ENCODE peak calls at places on chromosome 1, in eight cellular contexts. K, X, O, R, P, E, I and W are unnamed samples.

GRCh38 chr1:51378871-51379270 is 48.5 kb upstream of the TTC39A start:
- DNase-seq in E (no peak), P (no peak), K (no peak), R (no peak), I (no peak), O (no peak), X (no peak), W (no peak)

GRCh38 chr1:20604678-20605077 is 15.8 kb downstream of the CDA start:
- DNase-seq in O (no peak), R (no peak), E (no peak), P (no peak), X (no peak), K (no peak), I (peak; percentile 40), W (no peak)

GRCh38 chr1:69513621-69514020 is 54.1 kb upstream of the LRRC7 start:
- DNase-seq in P (peak; percentile 43), E (no peak), X (no peak), R (no peak), O (no peak), I (no peak), K (no peak), W (no peak)

GRCh38 chr1:245997471-245998258 is 509.4 kb downstream of the SMYD3 start:
- DNase-seq in R (no peak), K (no peak), I (no peak), E (peak; percentile 53), O (no peak), X (no peak), P (no peak), W (no peak)

GRCh38 chr1:61210435-61211012 is 128.2 kb downstream of the NFIA start:
- DNase-seq in X (no peak), I (no peak), K (no peak), P (no peak), O (no peak), E (no peak), R (no peak), W (no peak)

GRCh38 chr1:147541672-147542548 is 609 bp downstream of the BCL9 start:
- DNase-seq in P (peak; percentile 75), O (no peak), X (peak; percentile 5), K (peak; percentile 76), E (peak; percentile 48), I (peak; percentile 56), R (peak; percentile 25), W (peak; percentile 18)

GRCh38 chr1:27517907-27518718 is 28.1 kb upstream of the WASF2 start:
- DNase-seq in P (no peak), O (no peak), E (no peak), I (peak; percentile 93), X (no peak), K (no peak), R (no peak), W (no peak)

GRCh38 chr1:234874291-234875288 is 254.0 kb downstream of the TOMM20 start:
- DNase-seq in O (no peak), X (no peak), I (no peak), P (no peak), R (no peak), E (no peak), K (no peak), W (no peak)

GRCh38 chr1:246597340-246597739 is 31.1 kb downstream of the CNST start:
- DNase-seq in I (peak; percentile 85), E (peak; percentile 68), X (no peak), K (no peak), R (no peak), P (no peak), O (no peak), W (no peak)

GRCh38 chr1:206455681-206456344 is 14.5 kb upstream of the IKBKE start:
- DNase-seq in I (no peak), R (no peak), O (no peak), E (no peak), X (no peak), P (no peak), K (no peak), W (peak; percentile 26)

GRCh38 chr1:174433451-174433850 is 14.3 kb upstream of the GPR52 start:
- DNase-seq in E (no peak), R (no peak), O (no peak), P (peak; percentile 51), I (no peak), K (no peak), X (no peak), W (no peak)

GRCh38 chr1:60848583-60849188 is 233.7 kb upstream of the NFIA start:
- DNase-seq in R (peak; percentile 1), X (no peak), I (no peak), P (peak; percentile 77), K (no peak), O (no peak), E (no peak), W (no peak)

GRCh38 chr1:205913451-205914204 is 29.6 kb downstream of the SLC26A9 start:
- DNase-seq in E (peak; percentile 76), R (no peak), K (peak; percentile 55), I (no peak), X (no peak), P (no peak), O (no peak), W (no peak)

GRCh38 chr1:1003618-1004419 is 3.9 kb upstream of the HES4 start:
- DNase-seq in R (no peak), E (peak; percentile 20), O (no peak), P (no peak), I (no peak), X (no peak), K (no peak), W (no peak)

GRCh38 chr1:226481133-226481532 is 67.4 kb upstream of the STUM start:
- DNase-seq in I (no peak), R (no peak), K (no peak), P (no peak), O (no peak), X (no peak), E (no peak), W (no peak)

GRCh38 chr1:41811978-41812852 is 106.5 kb downstream of the HIVEP3 start:
- DNase-seq in E (peak; percentile 41), R (peak; percentile 50), O (peak; percentile 60), I (peak; percentile 55), X (peak; percentile 25), K (no peak), P (peak; percentile 82), W (peak; percentile 22)

GRCh38 chr1:58765016-58765415 is 18.8 kb downstream of the JUN start:
- DNase-seq in R (no peak), K (no peak), I (no peak), O (no peak), X (no peak), E (no peak), P (no peak), W (no peak)

GRCh38 chr1:241902376-241903067 is 54.5 kb downstream of the EXO1 start:
- DNase-seq in I (no peak), K (no peak), E (no peak), X (no peak), O (no peak), P (no peak), R (no peak), W (no peak)

GRCh38 chr1:57401671-57402070 is 22.2 kb downstream of the DAB1 start:
- DNase-seq in O (no peak), R (no peak), X (no peak), K (no peak), P (no peak), I (no peak), E (no peak), W (no peak)
- H3K4me1 ChIP-seq in O (no peaks in the 10 kb centered on the region), R (peaks cover 2% of the 10 kb centered on the region), X (no peaks in the 10 kb centered on the region), K (peaks cover 1% of the 10 kb centered on the region), P (peaks cover 4% of the 10 kb centered on the region), I (no peaks in the 10 kb centered on the region), E (no peaks in the 10 kb centered on the region), W (no peaks in the 10 kb centered on the region)

GRCh38 chr1:9321986-9322715 is 29.5 kb downstream of the SPSB1 start:
- DNase-seq in I (no peak), O (no peak), P (no peak), X (no peak), E (no peak), R (no peak), K (no peak), W (no peak)

GRCh38 chr1:9322845-9323244 is 30.2 kb downstream of the SPSB1 start:
- DNase-seq in K (no peak), X (no peak), P (no peak), E (peak; percentile 61), R (no peak), I (no peak), O (no peak), W (no peak)

GRCh38 chr1:9320520-9321479 is 28.1 kb downstream of the SPSB1 start:
- DNase-seq in P (no peak), O (no peak), K (no peak), I (no peak), R (no peak), E (no peak), X (no peak), W (no peak)

GRCh38 chr1:9319789-9320519 is 27.3 kb downstream of the SPSB1 start:
- DNase-seq in X (no peak), I (no peak), O (no peak), R (no peak), P (no peak), K (no peak), E (no peak), W (no peak)

DNA sequence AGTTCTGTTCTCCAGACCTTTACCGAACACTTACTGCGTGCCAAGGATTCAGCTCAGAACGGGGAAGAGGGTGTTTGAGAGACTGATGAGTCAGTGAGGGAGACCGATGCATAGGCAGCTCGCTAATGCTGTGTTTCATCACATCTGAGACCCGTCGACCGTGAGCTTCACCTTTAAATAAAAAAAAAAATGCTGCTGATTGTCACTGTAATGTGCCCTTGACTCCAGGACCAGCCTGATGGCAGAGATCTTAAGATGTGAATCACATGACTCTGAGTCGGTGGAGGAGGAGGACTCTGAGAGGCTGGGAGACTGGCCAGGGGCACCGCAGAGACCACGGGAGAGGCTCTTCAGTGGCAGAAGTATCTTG is 28.8 kb downstream of the SPSB1 start:
- DNase-seq in R (no peak), X (no peak), E (no peak), O (no peak), K (no peak), I (no peak), P (no peak), W (no peak)
- H3K4me1 ChIP-seq in R (peaks cover 37% of the 10 kb centered on the region), X (no peaks in the 10 kb centered on the region), E (peaks cover 59% of the 10 kb centered on the region), O (peaks cover 71% of the 10 kb centered on the region), K (peaks cover 50% of the 10 kb centered on the region), I (peaks cover 6% of the 10 kb centered on the region), P (peaks cover 57% of the 10 kb centered on the region), W (peaks cover 84% of the 10 kb centered on the region)

GRCh38 chr1:9557624-9558023 is 18.4 kb downstream of the SLC25A33 start:
- DNase-seq in X (no peak), P (no peak), E (no peak), R (no peak), I (no peak), O (no peak), K (no peak), W (no peak)
- H3K4me1 ChIP-seq in X (peaks cover 34% of the 10 kb centered on the region), P (peaks cover 41% of the 10 kb centered on the region), E (peaks cover 42% of the 10 kb centered on the region), R (no peaks in the 10 kb centered on the region), I (no peaks in the 10 kb centered on the region), O (peaks cover 20% of the 10 kb centered on the region), K (peaks cover 9% of the 10 kb centered on the region), W (no peaks in the 10 kb centered on the region)

DNA sequence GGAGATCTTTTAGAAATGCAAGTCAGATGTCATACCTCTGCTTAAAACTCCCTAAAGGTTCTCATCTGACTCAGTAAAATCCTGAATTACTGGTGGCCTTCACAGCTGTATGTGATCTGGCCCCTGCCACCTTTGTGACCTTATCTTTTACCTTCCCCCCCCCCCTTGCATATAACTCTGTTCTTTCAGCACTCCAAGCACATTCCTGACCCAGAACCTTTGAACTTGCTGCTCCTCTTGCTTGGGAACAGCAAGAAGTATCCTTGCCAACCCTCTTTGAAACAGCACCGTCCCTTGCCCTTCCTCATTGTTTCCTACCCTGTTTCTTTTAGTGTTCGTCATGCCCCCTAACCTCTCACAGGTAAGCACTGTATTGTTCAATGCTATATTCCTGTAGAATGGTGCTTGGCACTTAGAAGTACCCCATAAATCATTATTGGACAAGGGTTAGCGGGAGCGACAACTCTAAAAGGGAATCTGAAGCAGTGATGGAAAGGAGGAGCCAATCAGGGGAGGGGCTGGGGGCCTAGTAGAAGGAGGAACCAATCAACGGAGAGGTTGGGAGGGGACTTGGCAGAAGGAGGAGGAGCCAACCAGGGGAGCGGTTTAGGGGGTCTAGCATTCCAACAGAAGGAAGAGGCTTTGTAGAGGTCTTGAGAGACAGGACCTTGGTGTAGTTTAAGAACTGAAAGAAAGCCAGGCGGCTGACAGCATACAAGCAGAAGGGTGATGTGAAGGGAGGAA is 14.0 kb downstream of the CACHD1 start:
- DNase-seq in X (no peak), P (no peak), R (no peak), I (no peak), E (no peak), K (no peak), O (no peak), W (no peak)
- H3K4me1 ChIP-seq in X (no peaks in the 10 kb centered on the region), P (peaks cover 7% of the 10 kb centered on the region), R (peaks cover 26% of the 10 kb centered on the region), I (peaks cover 11% of the 10 kb centered on the region), E (peaks cover 19% of the 10 kb centered on the region), K (peaks cover 21% of the 10 kb centered on the region), O (no peaks in the 10 kb centered on the region), W (no peaks in the 10 kb centered on the region)